ENCODE peak calls at places on chromosomes 3 and 15, in six cellular contexts. W is GM06990, V is nephron progenitor cell, Q is lower leg skin, Z is cardiac fibroblast, F is cardiac muscle cell. J is an unnamed sample.

GRCh38 chr15:101184830-101185229 is 67.0 kb downstream of the CHSY1 start:
- DNase-seq in F (no peak), W (no peak), Z (no peak), Q (no peak), V (no peak), J (no peak)

GRCh38 chr3:52317178-52317577 is 1.1 kb downstream of the DNAH1 start:
- DNase-seq in Z (no peak), F (no peak), W (no peak), V (no peak), Q (no peak), J (no peak)

GRCh38 chr3:127287840-127288239 is at the start of gene PRR20G:
- DNase-seq in Z (no peak), W (no peak), F (no peak), V (no peak), Q (no peak), J (no peak)

GRCh38 chr3:57230006-57230405 is 2.5 kb downstream of the APPL1 start:
- DNase-seq in W (no peak), F (no peak), Q (no peak), Z (no peak), V (no peak), J (no peak)

GRCh38 chr3:5218815-5219214 is 31.3 kb downstream of the EDEM1 start:
- DNase-seq in Z (no peak), W (no peak), Q (no peak), V (no peak), F (no peak), J (no peak)

GRCh38 chr3:53899730-53900129 is 8.1 kb upstream of the SELENOK start:
- DNase-seq in Q (no peak), F (no peak), V (no peak), Z (no peak), W (no peak), J (no peak)

GRCh38 chr15:27844018-27844666 is 255.0 kb downstream of the OCA2 start:
- DNase-seq in F (peak), Q (peak), W (no peak), Z (peak), V (no peak), J (no peak)

GRCh38 chr15:85865070-85865684 is 70.5 kb upstream of the KLHL25 start:
- DNase-seq in Z (peak), F (peak), V (peak), Q (peak), W (no peak), J (peak)

GRCh38 chr3:127195417-127195816 is 2.5 kb downstream of the PRR23E start:
- DNase-seq in V (no peak), Q (no peak), Z (no peak), W (no peak), F (no peak), J (no peak)

GRCh38 chr3:124760601-124761000 is 30.3 kb downstream of the UMPS start:
- DNase-seq in V (no peak), W (no peak), F (peak), Q (no peak), Z (peak), J (no peak)

GRCh38 chr15:68806220-68807105 is 14.2 kb downstream of the ANP32A start:
- DNase-seq in F (no peak), Q (peak), W (no peak), Z (peak), V (no peak), J (no peak)

GRCh38 chr3:62284442-62284841 is 88.9 kb downstream of the FEZF2 start:
- DNase-seq in W (no peak), V (no peak), Z (no peak), F (no peak), Q (no peak), J (no peak)

GRCh38 chr3:126156468-126156867 is 23.9 kb downstream of the ALDH1L1 start:
- DNase-seq in W (no peak), F (no peak), V (no peak), Q (peak), Z (no peak), J (no peak)

GRCh38 chr3:186261638-186262037 is 100.4 kb downstream of the DGKG start:
- DNase-seq in Z (no peak), Q (no peak), F (peak), W (no peak), V (no peak), J (peak)

GRCh38 chr15:62844564-62845235 is 197.8 kb upstream of the TPM1 start:
- DNase-seq in V (no peak), Z (no peak), Q (peak), F (no peak), W (no peak), J (no peak)

GRCh38 chr3:121529308-121529707 is 16.5 kb downstream of the POLQ start:
- DNase-seq in F (peak), V (no peak), W (no peak), Z (peak), Q (no peak), J (no peak)

GRCh38 chr3:49805367-49805782 is 2.3 kb downstream of the INKA1 start:
- DNase-seq in Z (peak), F (peak), V (no peak), W (peak), Q (peak), J (peak)

GRCh38 chr3:143078883-143079282 is 40.7 kb upstream of the CHST2 start:
- DNase-seq in W (no peak), Z (peak), Q (no peak), F (peak), V (no peak), J (no peak)

GRCh38 chr3:111128884-111129283 is 57.3 kb downstream of the NECTIN3 start:
- DNase-seq in Q (no peak), Z (no peak), F (no peak), V (no peak), W (no peak), J (no peak)

GRCh38 chr3:15453501-15453900 is 26.1 kb downstream of the EAF1 start:
- DNase-seq in F (no peak), W (no peak), Q (no peak), V (no peak), Z (no peak), J (no peak)

GRCh38 chr15:52466134-52466701 is 62.5 kb downstream of the MYO5A start:
- DNase-seq in W (peak), Q (no peak), Z (no peak), V (no peak), F (no peak), J (no peak)

GRCh38 chr15:84992157-84992940 is 10.7 kb downstream of the PDE8A start:
- DNase-seq in Q (no peak), F (peak), Z (peak), V (no peak), W (no peak), J (no peak)

GRCh38 chr15:20345401-20345958 is 196.1 kb downstream of the GOLGA6L6 start:
- DNase-seq in F (no peak), Z (no peak), Q (peak), W (no peak), V (no peak), J (no peak)

GRCh38 chr3:42501681-42502428 is 588 bp upstream of the VIPR1 start:
- DNase-seq in Z (peak), Q (peak), F (peak), W (peak), V (peak), J (peak)

DNA sequence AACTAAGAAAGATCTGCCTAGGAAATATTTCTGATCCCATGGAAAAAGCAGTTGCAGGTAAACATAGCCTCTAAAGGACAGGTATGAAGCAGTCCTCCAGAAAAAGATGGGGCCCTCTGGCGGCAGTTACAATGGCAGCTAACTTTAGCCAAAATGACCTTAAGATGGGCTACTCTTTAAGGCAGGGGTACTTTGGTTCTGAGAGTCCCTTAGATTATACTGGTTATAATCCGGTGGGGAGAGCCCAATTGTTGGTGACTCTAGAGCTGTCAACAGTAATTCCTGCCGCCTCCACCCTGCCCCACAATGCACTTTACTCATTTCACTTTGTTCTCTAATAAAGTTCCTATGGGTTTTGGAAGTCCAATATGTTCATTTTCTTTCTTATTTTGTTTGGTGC is 412.8 kb upstream of the WNT5A start:
- DNase-seq in Z (no peak), W (no peak), Q (no peak), F (no peak), V (peak), J (peak)
- TF ChIP-seq CTCF in Z (peak), W (peak), Q (no peak), F (peak), V (peak), J (peak)

GRCh38 chr3:169077394-169077906 is 586.1 kb downstream of the MECOM start:
- DNase-seq in Z (no peak), F (no peak), Q (no peak), W (peak), V (no peak), J (no peak)
- TF ChIP-seq CTCF in Z (no peak), F (no peak), Q (no peak), W (no peak), V (no peak), J (no peak)

GRCh38 chr3:177561365-177561764 is 364.1 kb upstream of the TBL1XR1 start:
- DNase-seq in Z (no peak), F (no peak), V (no peak), W (no peak), Q (no peak), J (no peak)
- TF ChIP-seq CTCF in Z (no peak), F (no peak), V (no peak), W (no peak), Q (no peak), J (no peak)

DNA sequence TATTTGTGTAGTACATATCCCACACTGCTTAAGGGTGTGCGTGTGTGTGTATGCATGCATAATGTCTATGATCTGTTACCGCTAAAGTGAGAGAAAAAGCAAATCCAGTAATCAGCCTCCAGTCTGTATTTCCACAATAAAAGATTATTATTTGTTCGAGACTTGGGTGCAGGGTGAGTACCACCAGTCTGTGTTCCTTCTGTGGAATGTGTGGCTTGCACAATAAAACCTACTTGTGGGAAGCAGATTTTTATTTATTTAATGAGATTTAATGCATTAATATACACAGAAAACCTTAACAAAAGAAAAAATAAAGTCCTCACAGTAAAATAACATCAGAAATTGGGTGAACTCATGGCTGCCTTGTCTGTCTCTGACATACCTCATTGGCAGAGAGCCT is 366.1 kb upstream of the TBL1XR1 start:
- DNase-seq in F (peak), W (no peak), V (no peak), Q (no peak), Z (peak), J (no peak)
- TF ChIP-seq CTCF in F (no peak), W (no peak), V (no peak), Q (no peak), Z (no peak), J (no peak)

GRCh38 chr15:64693134-64693533 is 82.3 kb downstream of the RBPMS2 start:
- DNase-seq in Q (no peak), F (peak), Z (peak), W (no peak), V (no peak), J (no peak)

GRCh38 chr15:64690008-64690407 is 85.4 kb downstream of the RBPMS2 start:
- DNase-seq in W (no peak), V (no peak), Q (no peak), F (no peak), Z (no peak), J (no peak)

GRCh38 chr15:64692166-64692565 is 83.2 kb downstream of the RBPMS2 start:
- DNase-seq in Z (no peak), Q (no peak), V (no peak), F (no peak), W (no peak), J (no peak)

GRCh38 chr15:64688770-64689169 is 86.6 kb downstream of the RBPMS2 start:
- DNase-seq in V (no peak), Q (no peak), F (no peak), W (no peak), Z (no peak), J (no peak)

DNA sequence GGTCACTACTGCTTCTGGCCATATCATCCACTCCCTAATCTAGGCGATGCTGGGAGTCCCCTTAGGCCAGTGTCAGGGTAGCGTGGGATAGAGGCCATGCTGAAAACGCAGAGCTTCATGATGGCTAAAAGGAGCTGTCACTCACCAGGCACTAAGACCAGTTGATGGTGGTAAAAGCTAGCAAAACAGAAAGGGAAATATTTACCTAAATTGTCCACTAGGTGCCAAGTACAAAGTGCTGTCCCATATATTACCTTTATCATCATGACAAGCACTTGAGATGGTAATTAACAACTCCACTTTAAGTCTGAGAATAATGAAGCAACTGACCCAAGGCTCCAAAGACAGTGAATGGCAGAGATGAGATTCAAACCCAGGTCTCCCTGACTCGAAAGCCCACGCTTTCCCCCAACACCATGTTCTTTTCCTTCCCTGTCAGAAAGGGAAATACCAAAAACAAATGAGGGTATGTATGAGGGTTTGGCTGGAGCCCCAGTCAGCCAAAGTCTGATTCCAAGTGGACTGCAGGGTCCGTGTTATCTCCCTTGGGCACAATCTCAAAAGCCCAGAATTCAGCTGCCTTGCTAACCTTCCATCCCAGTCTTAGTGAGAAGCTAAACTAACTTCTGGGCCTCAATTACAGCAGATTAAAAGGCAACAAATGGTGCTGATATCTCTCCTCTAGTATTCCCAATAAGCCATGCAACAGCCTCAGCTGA is 84.7 kb downstream of the RBPMS2 start:
- DNase-seq in W (no peak), F (peak), Z (peak), Q (no peak), V (no peak), J (no peak)
- TF ChIP-seq CTCF in W (no peak), F (no peak), Z (no peak), Q (no peak), V (no peak), J (no peak)

DNA sequence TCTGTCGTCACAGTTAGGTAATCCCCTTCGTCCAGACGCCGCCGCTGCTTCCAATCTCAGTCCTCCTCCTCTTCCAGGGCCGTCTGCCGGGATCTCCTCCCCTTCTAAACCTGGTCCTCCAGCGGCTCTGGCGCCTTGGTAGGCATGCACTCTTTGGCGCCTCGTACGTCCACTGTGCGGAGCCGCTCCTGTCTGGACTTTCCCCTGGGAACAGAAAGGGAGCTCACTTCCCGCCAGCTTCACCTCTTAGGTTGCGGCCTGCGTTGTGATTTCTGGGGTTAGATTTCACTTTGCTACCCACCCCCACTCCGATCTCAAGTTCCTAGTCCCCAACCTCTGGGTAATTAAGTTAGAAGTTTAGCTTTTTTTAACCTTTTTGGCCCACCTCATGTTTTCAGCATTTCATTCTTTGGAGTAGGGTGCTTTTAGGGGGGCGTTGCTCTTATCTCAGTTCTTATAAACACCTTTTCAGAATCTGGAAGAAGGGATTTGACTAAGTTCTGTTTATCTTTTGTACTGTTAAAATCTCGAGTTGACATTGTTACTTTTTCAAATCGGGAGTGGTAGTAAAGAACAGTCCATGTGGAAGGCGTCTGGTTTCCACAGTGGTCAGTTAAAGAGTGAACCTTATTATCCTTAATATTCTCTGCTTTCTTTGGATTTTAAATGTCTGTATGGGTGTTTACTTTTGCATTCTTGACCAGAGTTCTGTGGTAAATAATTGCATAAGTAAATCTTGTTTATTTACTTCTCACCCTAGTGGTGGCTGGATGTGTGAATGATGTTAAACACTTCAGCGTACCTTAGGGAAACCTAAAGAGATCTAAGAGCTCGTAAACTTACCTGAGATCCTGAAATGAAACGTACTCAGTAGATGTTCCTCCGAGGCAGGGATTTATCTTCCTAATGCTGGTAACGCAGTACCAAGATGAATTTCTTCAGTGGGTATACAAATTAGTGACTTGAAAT is 611 bp downstream of the CTDSPL2 start:
- DNase-seq in W (no peak), F (peak), V (peak), Z (peak), Q (no peak), J (peak)
- TF ChIP-seq CTCF in W (no peak), F (no peak), V (no peak), Z (no peak), Q (no peak), J (no peak)